ENCODE peak calls at places on chromosomes 16 and 17, in five cellular contexts. One of them, this sample, is unnamed. For H3K4me1, the result is how much of the 10 kb centered on the place peaks cover.

GRCh38 chr16:70745536-70746025 is 55.4 kb downstream of the VAC14 start:
- DNase-seq in breast epithelium: no peak
- DNase-seq in CD4-positive, alpha-beta memory T cell: no peak
- DNase-seq in ovary: no peak
- DNase-seq in neuronal stem cell: no peak
- DNase-seq in this sample: no peak

GRCh38 chr16:62963846-62964245 is 927.6 kb upstream of the CDH8 start:
- DNase-seq in CD4-positive, alpha-beta memory T cell: no peak
- DNase-seq in breast epithelium: no peak
- DNase-seq in ovary: no peak
- DNase-seq in neuronal stem cell: no peak
- DNase-seq in this sample: no peak

GRCh38 chr16:64627288-64627687 is 494.6 kb downstream of the CDH11 start:
- DNase-seq in neuronal stem cell: no peak
- DNase-seq in breast epithelium: no peak
- DNase-seq in ovary: no peak
- DNase-seq in CD4-positive, alpha-beta memory T cell: no peak
- DNase-seq in this sample: no peak

GRCh38 chr17:80346498-80347275 is 68.3 kb upstream of the ENDOV start:
- DNase-seq in CD4-positive, alpha-beta memory T cell: no peak
- DNase-seq in ovary: no peak
- DNase-seq in breast epithelium: no peak
- DNase-seq in neuronal stem cell: no peak
- DNase-seq in this sample: no peak

GRCh38 chr17:12896386-12896785 is 107.1 kb downstream of the ARHGAP44 start:
- DNase-seq in neuronal stem cell: no peak
- DNase-seq in ovary: no peak
- DNase-seq in CD4-positive, alpha-beta memory T cell: no peak
- DNase-seq in breast epithelium: no peak
- DNase-seq in this sample: no peak

GRCh38 chr16:15777533-15778203 is 79.2 kb downstream of the MYH11 start:
- DNase-seq in neuronal stem cell: peak
- DNase-seq in CD4-positive, alpha-beta memory T cell: no peak
- DNase-seq in breast epithelium: no peak
- DNase-seq in ovary: no peak
- DNase-seq in this sample: no peak

GRCh38 chr16:19817875-19818274 is 66.8 kb downstream of the GPRC5B start:
- DNase-seq in breast epithelium: no peak
- DNase-seq in CD4-positive, alpha-beta memory T cell: no peak
- DNase-seq in neuronal stem cell: no peak
- DNase-seq in ovary: no peak
- DNase-seq in this sample: no peak

GRCh38 chr17:18224428-18225120 is 861 bp upstream of the LLGL1 start:
- DNase-seq in ovary: peak
- DNase-seq in breast epithelium: no peak
- DNase-seq in CD4-positive, alpha-beta memory T cell: no peak
- DNase-seq in neuronal stem cell: peak
- DNase-seq in this sample: no peak

GRCh38 chr17:17081304-17081940 is 39.2 kb downstream of the MPRIP start:
- DNase-seq in neuronal stem cell: no peak
- DNase-seq in CD4-positive, alpha-beta memory T cell: no peak
- DNase-seq in ovary: no peak
- DNase-seq in breast epithelium: no peak
- DNase-seq in this sample: no peak

GRCh38 chr17:1752425-1752941 is 9.4 kb upstream of the SERPINF1 start:
- DNase-seq in ovary: no peak
- DNase-seq in breast epithelium: peak
- DNase-seq in CD4-positive, alpha-beta memory T cell: no peak
- DNase-seq in neuronal stem cell: no peak
- DNase-seq in this sample: no peak

GRCh38 chr16:27690604-27691003 is 140.7 kb downstream of the KATNIP start:
- DNase-seq in breast epithelium: no peak
- DNase-seq in ovary: no peak
- DNase-seq in CD4-positive, alpha-beta memory T cell: peak
- DNase-seq in neuronal stem cell: no peak
- DNase-seq in this sample: peak

GRCh38 chr17:79051306-79051705 is 23.3 kb upstream of the ENGASE start:
- DNase-seq in ovary: no peak
- DNase-seq in breast epithelium: no peak
- DNase-seq in neuronal stem cell: no peak
- DNase-seq in CD4-positive, alpha-beta memory T cell: no peak
- DNase-seq in this sample: no peak

GRCh38 chr17:79255046-79255445 is 180.4 kb downstream of the ENGASE start:
- DNase-seq in neuronal stem cell: no peak
- DNase-seq in breast epithelium: no peak
- DNase-seq in ovary: no peak
- DNase-seq in CD4-positive, alpha-beta memory T cell: no peak
- DNase-seq in this sample: no peak

GRCh38 chr16:57534881-57535658 is 1.3 kb downstream of the CCDC102A start:
- DNase-seq in breast epithelium: peak
- DNase-seq in neuronal stem cell: no peak
- DNase-seq in CD4-positive, alpha-beta memory T cell: no peak
- DNase-seq in ovary: peak
- DNase-seq in this sample: no peak

GRCh38 chr16:87470332-87470731 is 22.5 kb downstream of the ZCCHC14 start:
- DNase-seq in neuronal stem cell: no peak
- DNase-seq in breast epithelium: no peak
- DNase-seq in ovary: no peak
- DNase-seq in CD4-positive, alpha-beta memory T cell: no peak
- DNase-seq in this sample: no peak

GRCh38 chr16:57091200-57091989 is 988 bp upstream of the CPNE2 start:
- DNase-seq in neuronal stem cell: no peak
- DNase-seq in breast epithelium: peak
- DNase-seq in ovary: peak
- DNase-seq in CD4-positive, alpha-beta memory T cell: no peak
- DNase-seq in this sample: no peak

GRCh38 chr17:1511290-1511689 is 5.1 kb downstream of the INPP5K start:
- DNase-seq in breast epithelium: no peak
- DNase-seq in ovary: no peak
- DNase-seq in neuronal stem cell: no peak
- DNase-seq in CD4-positive, alpha-beta memory T cell: no peak
- DNase-seq in this sample: no peak

GRCh38 chr17:76268991-76269981 is 4.1 kb downstream of the UBALD2 start:
- DNase-seq in ovary: no peak
- DNase-seq in breast epithelium: no peak
- DNase-seq in CD4-positive, alpha-beta memory T cell: no peak
- DNase-seq in neuronal stem cell: no peak
- DNase-seq in this sample: no peak
- H3K4me3 ChIP-seq in ovary: no peak
- H3K4me3 ChIP-seq in breast epithelium: no peak
- H3K4me3 ChIP-seq in CD4-positive, alpha-beta memory T cell: no peak
- H3K4me3 ChIP-seq in neuronal stem cell: no peak
- H3K4me3 ChIP-seq in this sample: no peak

DNA sequence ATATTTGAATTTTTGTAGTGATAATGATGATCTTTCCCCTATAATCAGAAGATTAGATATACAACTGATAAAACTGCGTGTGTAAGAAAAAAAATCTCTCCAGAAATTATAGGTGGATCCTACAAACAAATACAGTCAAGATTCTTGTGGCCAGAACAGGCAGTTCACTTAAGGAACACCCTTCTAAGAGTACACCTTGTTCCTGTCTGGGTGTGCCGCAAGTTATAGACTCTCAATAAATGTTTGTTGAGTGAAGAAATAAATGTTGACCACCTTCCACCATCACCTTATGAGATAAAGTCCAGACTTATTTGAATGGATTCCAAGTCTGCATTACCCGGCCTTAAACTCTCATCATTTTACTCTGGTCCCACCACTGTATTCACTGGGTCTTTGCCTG is 45.7 kb upstream of the SCNN1B start:
- DNase-seq in ovary: no peak
- DNase-seq in CD4-positive, alpha-beta memory T cell: no peak
- DNase-seq in neuronal stem cell: no peak
- DNase-seq in breast epithelium: no peak
- DNase-seq in this sample: no peak
- H3K4me1 ChIP-seq in ovary: under half
- H3K4me1 ChIP-seq in CD4-positive, alpha-beta memory T cell: under half
- H3K4me1 ChIP-seq in neuronal stem cell: under half
- H3K4me1 ChIP-seq in breast epithelium: under half
- H3K4me1 ChIP-seq in this sample: under half

GRCh38 chr17:46774108-46774737 is 44.3 kb downstream of the WNT3 start:
- DNase-seq in ovary: no peak
- DNase-seq in CD4-positive, alpha-beta memory T cell: no peak
- DNase-seq in breast epithelium: no peak
- DNase-seq in neuronal stem cell: no peak
- DNase-seq in this sample: no peak

GRCh38 chr17:46771601-46772012 is 46.9 kb downstream of the WNT3 start:
- DNase-seq in neuronal stem cell: peak
- DNase-seq in CD4-positive, alpha-beta memory T cell: no peak
- DNase-seq in breast epithelium: no peak
- DNase-seq in ovary: no peak
- DNase-seq in this sample: no peak

GRCh38 chr17:46772013-46772878 is 46.2 kb downstream of the WNT3 start:
- DNase-seq in ovary: peak
- DNase-seq in CD4-positive, alpha-beta memory T cell: no peak
- DNase-seq in neuronal stem cell: peak
- DNase-seq in breast epithelium: no peak
- DNase-seq in this sample: peak

GRCh38 chr17:46773676-46774075 is 44.8 kb downstream of the WNT3 start:
- DNase-seq in neuronal stem cell: no peak
- DNase-seq in ovary: no peak
- DNase-seq in breast epithelium: no peak
- DNase-seq in CD4-positive, alpha-beta memory T cell: no peak
- DNase-seq in this sample: no peak

DNA sequence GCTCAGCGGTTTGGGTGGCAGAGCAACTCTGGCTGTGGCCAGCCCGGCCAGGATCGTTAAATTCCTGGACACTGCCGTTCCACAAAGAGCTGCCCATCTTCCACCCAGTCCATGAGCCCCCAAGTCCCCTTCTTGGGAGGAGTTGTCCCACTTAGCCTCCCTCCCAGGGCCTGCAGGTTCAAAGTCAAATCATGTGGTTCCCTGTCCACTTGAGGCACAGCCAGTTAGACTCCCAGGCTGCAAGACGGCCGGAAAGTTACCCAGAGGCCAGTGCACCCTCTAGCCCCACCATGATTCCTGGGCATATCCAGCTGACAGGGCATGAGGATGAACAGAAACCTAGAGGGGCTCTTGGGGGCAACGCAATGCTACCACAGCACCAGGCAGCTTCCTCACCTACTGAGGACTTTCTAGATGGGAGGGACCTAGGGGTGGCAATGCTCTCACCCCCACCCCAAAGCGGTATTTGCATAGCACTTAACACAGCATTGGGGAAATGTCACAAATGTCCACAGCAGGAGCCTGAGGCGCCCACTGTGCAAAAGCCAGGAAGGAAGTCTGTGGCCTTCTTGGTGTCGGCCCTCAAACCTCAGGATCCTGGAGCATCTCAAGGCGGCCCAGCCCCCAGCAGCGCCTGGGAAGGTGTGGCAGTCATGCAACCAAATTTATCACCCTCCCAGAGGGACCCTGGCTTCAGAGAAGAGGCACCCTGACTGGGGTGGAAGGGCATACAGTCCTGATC is 45.4 kb downstream of the WNT3 start:
- DNase-seq in neuronal stem cell: no peak
- DNase-seq in ovary: no peak
- DNase-seq in CD4-positive, alpha-beta memory T cell: no peak
- DNase-seq in breast epithelium: no peak
- DNase-seq in this sample: no peak
- H3K4me3 ChIP-seq in neuronal stem cell: no peak
- H3K4me3 ChIP-seq in ovary: no peak
- H3K4me3 ChIP-seq in CD4-positive, alpha-beta memory T cell: no peak
- H3K4me3 ChIP-seq in breast epithelium: no peak
- H3K4me3 ChIP-seq in this sample: no peak

DNA sequence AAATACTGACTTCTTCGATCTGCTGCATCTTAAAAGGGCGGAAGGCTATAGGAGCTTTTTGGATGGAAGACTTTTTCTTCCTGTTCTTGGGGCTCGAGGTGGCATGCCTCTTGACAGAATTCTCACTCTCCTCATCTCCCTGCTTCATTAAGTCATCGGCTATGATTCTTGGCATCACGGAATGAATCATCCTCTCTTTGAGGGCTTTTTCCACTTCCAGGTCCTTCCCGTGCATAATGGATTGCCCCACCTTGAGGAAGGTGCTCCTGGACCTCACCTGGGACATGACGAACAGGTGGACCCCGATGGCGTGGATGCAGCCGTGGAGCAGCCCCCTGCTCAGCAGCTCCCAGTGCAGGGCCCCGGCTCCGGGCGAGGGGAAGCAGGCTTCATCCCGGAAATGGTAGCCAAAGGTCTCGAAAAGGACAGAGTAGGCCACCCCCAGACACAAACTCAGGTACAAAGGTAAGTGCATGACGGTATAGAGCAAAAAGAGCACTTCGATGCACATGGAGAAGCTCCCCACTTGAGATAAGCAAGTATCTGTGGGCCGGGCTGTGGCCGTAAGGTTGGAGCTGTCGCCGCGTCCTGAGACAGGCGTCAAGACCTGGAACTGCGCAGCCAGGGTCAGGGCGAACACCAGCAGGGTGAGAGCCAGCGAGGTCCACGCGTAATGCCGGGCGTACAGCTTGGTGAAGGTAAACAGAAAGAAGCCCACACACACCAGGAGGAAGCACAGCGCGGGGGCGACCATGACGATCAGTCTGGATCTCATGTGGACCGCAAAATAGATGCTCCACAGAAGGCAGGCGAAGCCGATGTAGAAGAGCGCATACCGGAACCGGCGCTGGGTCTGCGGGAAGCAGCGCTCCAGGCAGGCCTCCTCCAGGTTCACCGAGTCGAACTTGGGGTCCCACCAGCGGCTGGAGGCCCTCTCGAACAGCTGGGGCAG is 1.7 kb downstream of the ADCY9 start:
- DNase-seq in breast epithelium: no peak
- DNase-seq in ovary: peak
- DNase-seq in CD4-positive, alpha-beta memory T cell: no peak
- DNase-seq in neuronal stem cell: no peak
- DNase-seq in this sample: no peak
- H3K4me1 ChIP-seq in breast epithelium: under half
- H3K4me1 ChIP-seq in ovary: under half
- H3K4me1 ChIP-seq in CD4-positive, alpha-beta memory T cell: half or more
- H3K4me1 ChIP-seq in neuronal stem cell: under half
- H3K4me1 ChIP-seq in this sample: under half

GRCh38 chr17:82696916-82697807 is 1.3 kb downstream of the RAB40B start:
- DNase-seq in neuronal stem cell: no peak
- DNase-seq in CD4-positive, alpha-beta memory T cell: peak
- DNase-seq in breast epithelium: no peak
- DNase-seq in ovary: peak
- DNase-seq in this sample: peak
- H3K4me3 ChIP-seq in neuronal stem cell: peak
- H3K4me3 ChIP-seq in CD4-positive, alpha-beta memory T cell: peak
- H3K4me3 ChIP-seq in breast epithelium: peak
- H3K4me3 ChIP-seq in ovary: peak
- H3K4me3 ChIP-seq in this sample: no peak

GRCh38 chr17:32491371-32492280 is 4.8 kb downstream of the CDK5R1 start:
- DNase-seq in ovary: no peak
- DNase-seq in neuronal stem cell: no peak
- DNase-seq in CD4-positive, alpha-beta memory T cell: peak
- DNase-seq in breast epithelium: no peak
- DNase-seq in this sample: no peak
- H3K4me1 ChIP-seq in ovary: under half
- H3K4me1 ChIP-seq in neuronal stem cell: under half
- H3K4me1 ChIP-seq in CD4-positive, alpha-beta memory T cell: half or more
- H3K4me1 ChIP-seq in breast epithelium: under half
- H3K4me1 ChIP-seq in this sample: half or more

GRCh38 chr16:10100829-10101228 is 81.4 kb downstream of the GRIN2A start:
- DNase-seq in neuronal stem cell: no peak
- DNase-seq in breast epithelium: no peak
- DNase-seq in ovary: no peak
- DNase-seq in CD4-positive, alpha-beta memory T cell: no peak
- DNase-seq in this sample: no peak
- H3K4me3 ChIP-seq in neuronal stem cell: no peak
- H3K4me3 ChIP-seq in breast epithelium: no peak
- H3K4me3 ChIP-seq in ovary: no peak
- H3K4me3 ChIP-seq in CD4-positive, alpha-beta memory T cell: no peak
- H3K4me3 ChIP-seq in this sample: no peak

This sample was measured in CD4-positive, CD25-positive, alpha-beta regulatory T cell.